ENCODE peak calls at places on chromosomes 12 and 14, in ten cellular contexts. One of them, this sample, is unnamed.

GRCh38 chr12:98803468-98804209 is 158.5 kb downstream of the APAF1 start:
- DNase-seq in endothelial cell: no peak
- DNase-seq in Panc1: no peak
- DNase-seq in AML-193: no peak
- DNase-seq in tibial nerve: no peak
- DNase-seq in activated T-cell treated with anti-CD3 and anti-CD28 coated beads, Interleukin-2, amount 50 U/mL, for 72 hours: no peak
- DNase-seq in T-helper 17 cell: no peak
- DNase-seq in activated CD4-positive, alpha-beta T cell treated with anti-CD3 and anti-CD28 coated beads, Interleukin-2, amount 50 U/mL, for 24 hours: no peak
- DNase-seq in NCI-H2171: no peak
- DNase-seq in pons: no peak
- DNase-seq in this sample: no peak

GRCh38 chr12:104280111-104280510 is 23.4 kb upstream of the EID3 start:
- DNase-seq in endothelial cell: no peak
- DNase-seq in Panc1: no peak
- DNase-seq in AML-193: no peak
- DNase-seq in tibial nerve: no peak
- DNase-seq in activated T-cell treated with anti-CD3 and anti-CD28 coated beads, Interleukin-2, amount 50 U/mL, for 72 hours: no peak
- DNase-seq in T-helper 17 cell: no peak
- DNase-seq in activated CD4-positive, alpha-beta T cell treated with anti-CD3 and anti-CD28 coated beads, Interleukin-2, amount 50 U/mL, for 24 hours: no peak
- DNase-seq in NCI-H2171: no peak
- DNase-seq in pons: no peak
- DNase-seq in this sample: no peak

GRCh38 chr14:91413547-91414474 is 3.8 kb downstream of the CCDC88C start:
- DNase-seq in endothelial cell: no peak
- DNase-seq in Panc1: no peak
- DNase-seq in AML-193: no peak
- DNase-seq in tibial nerve: no peak
- DNase-seq in activated T-cell treated with anti-CD3 and anti-CD28 coated beads, Interleukin-2, amount 50 U/mL, for 72 hours: peak
- DNase-seq in T-helper 17 cell: peak
- DNase-seq in activated CD4-positive, alpha-beta T cell treated with anti-CD3 and anti-CD28 coated beads, Interleukin-2, amount 50 U/mL, for 24 hours: no peak
- DNase-seq in NCI-H2171: peak
- DNase-seq in pons: no peak
- DNase-seq in this sample: no peak

GRCh38 chr12:79424109-79424721 is 266.5 kb downstream of the PAWR start:
- DNase-seq in endothelial cell: no peak
- DNase-seq in Panc1: peak
- DNase-seq in AML-193: no peak
- DNase-seq in tibial nerve: no peak
- DNase-seq in activated T-cell treated with anti-CD3 and anti-CD28 coated beads, Interleukin-2, amount 50 U/mL, for 72 hours: no peak
- DNase-seq in T-helper 17 cell: no peak
- DNase-seq in activated CD4-positive, alpha-beta T cell treated with anti-CD3 and anti-CD28 coated beads, Interleukin-2, amount 50 U/mL, for 24 hours: no peak
- DNase-seq in NCI-H2171: no peak
- DNase-seq in pons: no peak
- DNase-seq in this sample: no peak

GRCh38 chr12:121620328-121620891 is 5.9 kb upstream of the ORAI1 start:
- DNase-seq in endothelial cell: no peak
- DNase-seq in Panc1: no peak
- DNase-seq in AML-193: no peak
- DNase-seq in tibial nerve: no peak
- DNase-seq in activated T-cell treated with anti-CD3 and anti-CD28 coated beads, Interleukin-2, amount 50 U/mL, for 72 hours: no peak
- DNase-seq in T-helper 17 cell: no peak
- DNase-seq in activated CD4-positive, alpha-beta T cell treated with anti-CD3 and anti-CD28 coated beads, Interleukin-2, amount 50 U/mL, for 24 hours: no peak
- DNase-seq in NCI-H2171: no peak
- DNase-seq in pons: no peak
- DNase-seq in this sample: no peak

GRCh38 chr14:103679351-103679750 is 35.9 kb downstream of the XRCC3 start:
- DNase-seq in endothelial cell: peak
- DNase-seq in Panc1: no peak
- DNase-seq in AML-193: peak
- DNase-seq in tibial nerve: no peak
- DNase-seq in activated T-cell treated with anti-CD3 and anti-CD28 coated beads, Interleukin-2, amount 50 U/mL, for 72 hours: peak
- DNase-seq in T-helper 17 cell: no peak
- DNase-seq in activated CD4-positive, alpha-beta T cell treated with anti-CD3 and anti-CD28 coated beads, Interleukin-2, amount 50 U/mL, for 24 hours: peak
- DNase-seq in NCI-H2171: no peak
- DNase-seq in pons: peak
- DNase-seq in this sample: no peak

GRCh38 chr14:75861161-75861621 is 120.6 kb downstream of the TGFB3 start:
- DNase-seq in endothelial cell: no peak
- DNase-seq in Panc1: no peak
- DNase-seq in AML-193: no peak
- DNase-seq in tibial nerve: no peak
- DNase-seq in activated T-cell treated with anti-CD3 and anti-CD28 coated beads, Interleukin-2, amount 50 U/mL, for 72 hours: no peak
- DNase-seq in T-helper 17 cell: no peak
- DNase-seq in activated CD4-positive, alpha-beta T cell treated with anti-CD3 and anti-CD28 coated beads, Interleukin-2, amount 50 U/mL, for 24 hours: no peak
- DNase-seq in NCI-H2171: no peak
- DNase-seq in pons: no peak
- DNase-seq in this sample: peak

GRCh38 chr14:75542585-75543091 is 20.4 kb downstream of the BATF start:
- DNase-seq in endothelial cell: no peak
- DNase-seq in Panc1: no peak
- DNase-seq in AML-193: peak
- DNase-seq in tibial nerve: no peak
- DNase-seq in activated T-cell treated with anti-CD3 and anti-CD28 coated beads, Interleukin-2, amount 50 U/mL, for 72 hours: peak
- DNase-seq in T-helper 17 cell: peak
- DNase-seq in activated CD4-positive, alpha-beta T cell treated with anti-CD3 and anti-CD28 coated beads, Interleukin-2, amount 50 U/mL, for 24 hours: peak
- DNase-seq in NCI-H2171: no peak
- DNase-seq in pons: peak
- DNase-seq in this sample: no peak

GRCh38 chr12:6914246-6914947 is at the start of gene ENO2:
- DNase-seq in endothelial cell: peak
- DNase-seq in Panc1: no peak
- DNase-seq in AML-193: no peak
- DNase-seq in tibial nerve: peak
- DNase-seq in activated T-cell treated with anti-CD3 and anti-CD28 coated beads, Interleukin-2, amount 50 U/mL, for 72 hours: peak
- DNase-seq in T-helper 17 cell: peak
- DNase-seq in activated CD4-positive, alpha-beta T cell treated with anti-CD3 and anti-CD28 coated beads, Interleukin-2, amount 50 U/mL, for 24 hours: peak
- DNase-seq in NCI-H2171: peak
- DNase-seq in pons: no peak
- DNase-seq in this sample: peak

GRCh38 chr14:90580381-90581335 is 183.8 kb downstream of the CALM1 start:
- DNase-seq in endothelial cell: no peak
- DNase-seq in Panc1: no peak
- DNase-seq in AML-193: no peak
- DNase-seq in tibial nerve: no peak
- DNase-seq in activated T-cell treated with anti-CD3 and anti-CD28 coated beads, Interleukin-2, amount 50 U/mL, for 72 hours: no peak
- DNase-seq in T-helper 17 cell: no peak
- DNase-seq in activated CD4-positive, alpha-beta T cell treated with anti-CD3 and anti-CD28 coated beads, Interleukin-2, amount 50 U/mL, for 24 hours: no peak
- DNase-seq in NCI-H2171: peak
- DNase-seq in pons: no peak
- DNase-seq in this sample: no peak

GRCh38 chr14:101276309-101277091 is 284.8 kb upstream of the DIO3 start:
- DNase-seq in endothelial cell: no peak
- DNase-seq in Panc1: no peak
- DNase-seq in AML-193: no peak
- DNase-seq in tibial nerve: no peak
- DNase-seq in activated T-cell treated with anti-CD3 and anti-CD28 coated beads, Interleukin-2, amount 50 U/mL, for 72 hours: no peak
- DNase-seq in T-helper 17 cell: no peak
- DNase-seq in activated CD4-positive, alpha-beta T cell treated with anti-CD3 and anti-CD28 coated beads, Interleukin-2, amount 50 U/mL, for 24 hours: no peak
- DNase-seq in NCI-H2171: no peak
- DNase-seq in pons: no peak
- DNase-seq in this sample: no peak

GRCh38 chr12:38053655-38054464 is 262.7 kb upstream of the ALG10B start:
- DNase-seq in endothelial cell: no peak
- DNase-seq in Panc1: no peak
- DNase-seq in AML-193: no peak
- DNase-seq in tibial nerve: no peak
- DNase-seq in activated T-cell treated with anti-CD3 and anti-CD28 coated beads, Interleukin-2, amount 50 U/mL, for 72 hours: no peak
- DNase-seq in T-helper 17 cell: no peak
- DNase-seq in activated CD4-positive, alpha-beta T cell treated with anti-CD3 and anti-CD28 coated beads, Interleukin-2, amount 50 U/mL, for 24 hours: no peak
- DNase-seq in NCI-H2171: peak
- DNase-seq in pons: peak
- DNase-seq in this sample: no peak